ENCODE peak calls at places on chromosome 11, in nine cellular contexts. E is substantia nigra, X is colonic mucosa, K is COR-L47, W is SW 1271, C is AG09309, U is lower lobe of right lung, Y is adrenal gland, D is thyroid gland. V is an unnamed sample.

GRCh38 chr11:108534274-108534882 is 36.2 kb upstream of the POGLUT3 start:
- DNase-seq in E (no peak), X (no peak), U (no peak), W (no peak), D (no peak), C (no peak), K (no peak), Y (no peak), V (no peak)

GRCh38 chr11:70180906-70181305 is 22.2 kb upstream of the FADD start:
- DNase-seq in X (no peak), U (no peak), E (no peak), W (no peak), D (no peak), Y (no peak), C (no peak), K (no peak), V (no peak)

GRCh38 chr11:3346587-3346986 is 32.4 kb downstream of the ZNF195 start:
- DNase-seq in D (no peak), W (no peak), Y (no peak), E (no peak), C (no peak), X (no peak), U (no peak), K (no peak), V (no peak)

GRCh38 chr11:6755303-6755952 is 16.3 kb downstream of the OR2AG2 start:
- DNase-seq in E (no peak), K (no peak), Y (no peak), X (peak), D (no peak), U (no peak), C (no peak), W (no peak), V (no peak)

GRCh38 chr11:45556851-45557707 is 108.3 kb downstream of the CHST1 start:
- DNase-seq in U (no peak), Y (no peak), E (no peak), D (no peak), W (no peak), K (no peak), X (no peak), C (no peak), V (no peak)

GRCh38 chr11:12677131-12677530 is 2.9 kb downstream of the TEAD1 start:
- DNase-seq in Y (no peak), C (no peak), K (peak), X (no peak), D (peak), W (no peak), U (no peak), E (no peak), V (no peak)

GRCh38 chr11:126744699-126745098 is 255.9 kb downstream of the KIRREL3 start:
- DNase-seq in K (no peak), D (no peak), E (no peak), U (no peak), W (no peak), Y (no peak), C (no peak), X (no peak), V (no peak)

GRCh38 chr11:93718057-93718563 is 23.2 kb downstream of the TAF1D start:
- DNase-seq in W (no peak), D (no peak), E (no peak), X (no peak), C (no peak), K (no peak), Y (no peak), U (no peak), V (no peak)

GRCh38 chr11:75174781-75175370 is 24.0 kb downstream of the SLCO2B1 start:
- DNase-seq in K (no peak), X (no peak), Y (peak), C (peak), D (no peak), E (no peak), U (peak), W (peak), V (no peak)

V was measured in left lobe of liver.